ENCODE peak calls at places on chromosomes 16 and 17, in six cellular contexts. One of them, this sample, is unnamed.

GRCh38 chr16:76583466-76583865 is 306.3 kb downstream of the CNTNAP4 start:
- DNase-seq in H9: no peak
- DNase-seq in CD4-positive, CD25-positive, alpha-beta regulatory T cell: no peak
- DNase-seq in A549: no peak
- DNase-seq in CD4-positive, alpha-beta T cell: no peak
- DNase-seq in keratinocyte: no peak
- DNase-seq in this sample: peak

GRCh38 chr16:65116818-65117430 is 4.9 kb downstream of the CDH11 start:
- DNase-seq in CD4-positive, CD25-positive, alpha-beta regulatory T cell: no peak
- DNase-seq in A549: no peak
- DNase-seq in keratinocyte: no peak
- DNase-seq in H9: no peak
- DNase-seq in CD4-positive, alpha-beta T cell: no peak
- DNase-seq in this sample: no peak

GRCh38 chr17:76894842-76895241 is 26.6 kb downstream of the MGAT5B start:
- DNase-seq in CD4-positive, alpha-beta T cell: no peak
- DNase-seq in keratinocyte: no peak
- DNase-seq in CD4-positive, CD25-positive, alpha-beta regulatory T cell: no peak
- DNase-seq in H9: no peak
- DNase-seq in A549: no peak
- DNase-seq in this sample: no peak

GRCh38 chr17:75856062-75856681 is 1.0 kb upstream of the WBP2 start:
- DNase-seq in keratinocyte: no peak
- DNase-seq in CD4-positive, CD25-positive, alpha-beta regulatory T cell: no peak
- DNase-seq in A549: peak
- DNase-seq in H9: no peak
- DNase-seq in CD4-positive, alpha-beta T cell: no peak
- DNase-seq in this sample: no peak

GRCh38 chr16:70561623-70562022 is 38.0 kb downstream of the SF3B3 start:
- DNase-seq in CD4-positive, CD25-positive, alpha-beta regulatory T cell: no peak
- DNase-seq in A549: no peak
- DNase-seq in CD4-positive, alpha-beta T cell: no peak
- DNase-seq in keratinocyte: no peak
- DNase-seq in H9: no peak
- DNase-seq in this sample: no peak

GRCh38 chr17:19386974-19387920 is at the start of gene MFAP4:
- DNase-seq in CD4-positive, CD25-positive, alpha-beta regulatory T cell: no peak
- DNase-seq in CD4-positive, alpha-beta T cell: no peak
- DNase-seq in A549: no peak
- DNase-seq in keratinocyte: no peak
- DNase-seq in H9: peak
- DNase-seq in this sample: peak

GRCh38 chr17:77235370-77236080 is 94.8 kb downstream of the SEC14L1 start:
- DNase-seq in A549: no peak
- DNase-seq in keratinocyte: no peak
- DNase-seq in CD4-positive, alpha-beta T cell: no peak
- DNase-seq in H9: no peak
- DNase-seq in CD4-positive, CD25-positive, alpha-beta regulatory T cell: no peak
- DNase-seq in this sample: peak

GRCh38 chr17:20797292-20797691 is 217.8 kb downstream of the CDRT15L2 start:
- DNase-seq in CD4-positive, alpha-beta T cell: no peak
- DNase-seq in keratinocyte: no peak
- DNase-seq in H9: no peak
- DNase-seq in A549: no peak
- DNase-seq in CD4-positive, CD25-positive, alpha-beta regulatory T cell: no peak
- DNase-seq in this sample: no peak

GRCh38 chr17:6660765-6661463 is 9.4 kb downstream of the C17orf100 start:
- DNase-seq in H9: peak
- DNase-seq in CD4-positive, CD25-positive, alpha-beta regulatory T cell: no peak
- DNase-seq in CD4-positive, alpha-beta T cell: no peak
- DNase-seq in A549: no peak
- DNase-seq in keratinocyte: no peak
- DNase-seq in this sample: no peak

GRCh38 chr17:60386137-60386395 is 5.9 kb downstream of the USP32 start:
- DNase-seq in A549: no peak
- DNase-seq in CD4-positive, CD25-positive, alpha-beta regulatory T cell: no peak
- DNase-seq in CD4-positive, alpha-beta T cell: no peak
- DNase-seq in H9: no peak
- DNase-seq in keratinocyte: no peak
- DNase-seq in this sample: no peak

GRCh38 chr17:28494445-28495188 is 11.5 kb upstream of the FOXN1 start:
- DNase-seq in A549: peak
- DNase-seq in CD4-positive, CD25-positive, alpha-beta regulatory T cell: peak
- DNase-seq in CD4-positive, alpha-beta T cell: peak
- DNase-seq in keratinocyte: no peak
- DNase-seq in H9: peak
- DNase-seq in this sample: peak

GRCh38 chr16:11629071-11630030 is 38.9 kb upstream of the SNN start:
- DNase-seq in A549: no peak
- DNase-seq in CD4-positive, alpha-beta T cell: no peak
- DNase-seq in H9: no peak
- DNase-seq in keratinocyte: no peak
- DNase-seq in CD4-positive, CD25-positive, alpha-beta regulatory T cell: no peak
- DNase-seq in this sample: no peak
- H3K27ac ChIP-seq in A549: peak
- H3K27ac ChIP-seq in CD4-positive, alpha-beta T cell: no peak
- H3K27ac ChIP-seq in H9: no peak
- H3K27ac ChIP-seq in keratinocyte: peak
- H3K27ac ChIP-seq in CD4-positive, CD25-positive, alpha-beta regulatory T cell: no peak
- H3K27ac ChIP-seq in this sample: no peak

DNA sequence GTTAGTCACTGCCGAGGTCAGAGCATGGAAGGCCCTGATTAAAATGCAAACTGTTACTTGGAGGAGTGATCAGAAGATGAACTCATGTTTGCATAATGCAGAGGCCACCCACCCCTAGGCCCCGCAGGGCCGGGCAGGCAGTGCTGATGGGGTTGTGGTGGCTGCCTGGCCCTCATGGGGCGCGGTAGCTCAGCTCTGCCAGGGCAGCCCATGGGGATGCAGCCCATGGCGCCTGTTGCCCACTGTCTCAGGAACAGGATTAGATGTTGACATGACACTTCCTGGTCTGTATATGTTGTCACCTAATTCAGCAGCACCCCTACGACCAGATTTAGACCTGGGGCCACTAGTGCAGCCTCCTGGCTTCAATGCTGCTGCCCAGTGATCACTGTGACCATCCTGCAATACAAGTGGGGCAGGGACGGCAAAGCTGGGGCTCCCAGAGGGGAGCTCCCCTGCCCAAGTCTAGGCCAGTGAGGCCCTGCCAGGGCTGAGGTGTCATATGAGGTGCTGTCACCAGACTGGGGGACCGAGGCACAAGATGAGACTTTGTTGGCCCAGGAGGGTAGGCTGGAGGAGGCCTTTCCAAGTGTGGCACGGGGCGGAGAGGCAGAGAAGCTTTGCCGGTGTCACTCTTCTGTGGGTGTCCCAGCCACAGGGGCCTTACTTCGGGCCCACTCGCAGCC is 49.1 kb downstream of the RAI1 start:
- DNase-seq in A549: no peak
- DNase-seq in CD4-positive, alpha-beta T cell: no peak
- DNase-seq in CD4-positive, CD25-positive, alpha-beta regulatory T cell: no peak
- DNase-seq in H9: no peak
- DNase-seq in keratinocyte: no peak
- DNase-seq in this sample: no peak
- H3K27ac ChIP-seq in A549: no peak
- H3K27ac ChIP-seq in CD4-positive, alpha-beta T cell: no peak
- H3K27ac ChIP-seq in CD4-positive, CD25-positive, alpha-beta regulatory T cell: no peak
- H3K27ac ChIP-seq in H9: no peak
- H3K27ac ChIP-seq in keratinocyte: no peak
- H3K27ac ChIP-seq in this sample: no peak

GRCh38 chr17:57255182-57255775 is 1.0 kb upstream of the MSI2 start:
- DNase-seq in CD4-positive, CD25-positive, alpha-beta regulatory T cell: peak
- DNase-seq in CD4-positive, alpha-beta T cell: no peak
- DNase-seq in A549: no peak
- DNase-seq in H9: no peak
- DNase-seq in keratinocyte: no peak
- DNase-seq in this sample: no peak

GRCh38 chr17:57257911-57258885 is 1.9 kb downstream of the MSI2 start:
- DNase-seq in CD4-positive, alpha-beta T cell: no peak
- DNase-seq in keratinocyte: no peak
- DNase-seq in H9: no peak
- DNase-seq in CD4-positive, CD25-positive, alpha-beta regulatory T cell: no peak
- DNase-seq in A549: no peak
- DNase-seq in this sample: no peak

GRCh38 chr17:57256708-57257112 is 387 bp downstream of the MSI2 start:
- DNase-seq in CD4-positive, CD25-positive, alpha-beta regulatory T cell: peak
- DNase-seq in H9: no peak
- DNase-seq in keratinocyte: no peak
- DNase-seq in A549: no peak
- DNase-seq in CD4-positive, alpha-beta T cell: peak
- DNase-seq in this sample: peak

GRCh38 chr17:57255776-57256681 is at the start of gene MSI2:
- DNase-seq in H9: peak
- DNase-seq in CD4-positive, alpha-beta T cell: peak
- DNase-seq in A549: peak
- DNase-seq in CD4-positive, CD25-positive, alpha-beta regulatory T cell: peak
- DNase-seq in keratinocyte: peak
- DNase-seq in this sample: peak

DNA sequence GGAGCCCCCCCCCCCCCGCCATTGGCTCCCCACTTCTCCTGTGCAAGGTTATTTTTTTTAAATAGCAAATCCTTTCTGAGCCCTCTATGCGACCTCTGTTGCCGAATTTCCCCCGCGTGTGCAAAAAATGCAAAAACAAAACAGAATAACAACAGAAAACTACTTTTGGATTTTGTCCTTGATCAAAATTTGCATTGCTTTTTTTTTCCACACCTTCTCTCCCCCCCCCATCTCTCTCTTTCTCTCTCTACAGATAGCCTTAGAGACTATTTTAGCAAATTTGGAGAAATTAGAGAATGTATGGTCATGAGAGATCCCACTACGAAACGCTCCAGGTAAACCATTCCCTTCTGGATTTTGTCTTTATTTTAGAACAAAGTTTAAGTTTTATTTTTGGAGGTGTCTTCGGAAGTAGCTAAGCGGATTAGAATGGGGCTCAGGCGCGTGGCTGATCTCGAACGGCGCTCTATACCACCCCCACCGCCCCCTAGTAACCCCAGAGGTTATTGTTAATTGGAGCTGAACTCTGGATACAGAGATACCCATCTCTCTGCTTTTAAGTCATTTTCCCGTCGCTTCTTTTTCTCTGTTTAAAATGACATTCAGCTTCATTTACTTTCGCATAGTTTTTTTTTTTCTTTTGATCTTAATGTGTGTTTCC is 1.0 kb downstream of the MSI2 start:
- DNase-seq in keratinocyte: no peak
- DNase-seq in CD4-positive, CD25-positive, alpha-beta regulatory T cell: peak
- DNase-seq in A549: no peak
- DNase-seq in CD4-positive, alpha-beta T cell: peak
- DNase-seq in H9: no peak
- DNase-seq in this sample: no peak
- H3K27ac ChIP-seq in keratinocyte: peak
- H3K27ac ChIP-seq in CD4-positive, CD25-positive, alpha-beta regulatory T cell: peak
- H3K27ac ChIP-seq in A549: peak
- H3K27ac ChIP-seq in CD4-positive, alpha-beta T cell: peak
- H3K27ac ChIP-seq in H9: no peak
- H3K27ac ChIP-seq in this sample: peak

DNA sequence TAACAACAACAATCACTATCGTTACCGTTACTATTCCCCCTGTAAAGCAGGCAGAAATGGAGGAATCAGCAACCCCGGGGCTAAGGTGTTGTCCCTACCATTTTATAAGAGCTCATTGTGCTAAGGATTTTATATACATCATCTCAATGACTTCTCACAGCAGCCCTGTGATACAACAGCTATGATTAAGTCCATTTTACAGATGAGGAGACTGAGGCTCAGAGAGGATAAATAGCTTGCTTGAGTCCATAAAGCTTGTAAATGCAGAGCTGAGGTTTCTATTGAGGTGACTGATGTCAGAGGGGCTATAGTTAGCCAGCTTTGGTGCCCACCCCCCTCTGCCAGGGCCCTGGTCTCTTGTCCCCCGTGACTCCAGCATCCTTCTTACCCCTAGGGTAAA is 16.7 kb upstream of the PDK2 start:
- DNase-seq in keratinocyte: no peak
- DNase-seq in A549: no peak
- DNase-seq in H9: no peak
- DNase-seq in CD4-positive, alpha-beta T cell: no peak
- DNase-seq in CD4-positive, CD25-positive, alpha-beta regulatory T cell: no peak
- DNase-seq in this sample: no peak
- H3K27ac ChIP-seq in keratinocyte: no peak
- H3K27ac ChIP-seq in A549: no peak
- H3K27ac ChIP-seq in H9: no peak
- H3K27ac ChIP-seq in CD4-positive, alpha-beta T cell: no peak
- H3K27ac ChIP-seq in CD4-positive, CD25-positive, alpha-beta regulatory T cell: no peak
- H3K27ac ChIP-seq in this sample: no peak

GRCh38 chr16:68993885-68994284 is 111.6 kb upstream of the HAS3 start:
- DNase-seq in H9: no peak
- DNase-seq in CD4-positive, alpha-beta T cell: no peak
- DNase-seq in A549: peak
- DNase-seq in keratinocyte: peak
- DNase-seq in CD4-positive, CD25-positive, alpha-beta regulatory T cell: no peak
- DNase-seq in this sample: peak

GRCh38 chr16:68995011-68995504 is 110.4 kb upstream of the HAS3 start:
- DNase-seq in H9: peak
- DNase-seq in CD4-positive, CD25-positive, alpha-beta regulatory T cell: no peak
- DNase-seq in keratinocyte: peak
- DNase-seq in CD4-positive, alpha-beta T cell: no peak
- DNase-seq in A549: peak
- DNase-seq in this sample: peak

GRCh38 chr16:68994324-68994723 is 111.1 kb upstream of the HAS3 start:
- DNase-seq in keratinocyte: no peak
- DNase-seq in H9: no peak
- DNase-seq in CD4-positive, alpha-beta T cell: no peak
- DNase-seq in A549: no peak
- DNase-seq in CD4-positive, CD25-positive, alpha-beta regulatory T cell: no peak
- DNase-seq in this sample: no peak

GRCh38 chr16:68992521-68992920 is 112.9 kb upstream of the HAS3 start:
- DNase-seq in A549: peak
- DNase-seq in CD4-positive, alpha-beta T cell: no peak
- DNase-seq in CD4-positive, CD25-positive, alpha-beta regulatory T cell: no peak
- DNase-seq in H9: no peak
- DNase-seq in keratinocyte: no peak
- DNase-seq in this sample: no peak

GRCh38 chr16:68993421-68993820 is 112.0 kb upstream of the HAS3 start:
- DNase-seq in A549: no peak
- DNase-seq in H9: no peak
- DNase-seq in CD4-positive, CD25-positive, alpha-beta regulatory T cell: no peak
- DNase-seq in keratinocyte: no peak
- DNase-seq in CD4-positive, alpha-beta T cell: no peak
- DNase-seq in this sample: no peak
- H3K27ac ChIP-seq in A549: peak
- H3K27ac ChIP-seq in H9: no peak
- H3K27ac ChIP-seq in CD4-positive, CD25-positive, alpha-beta regulatory T cell: no peak
- H3K27ac ChIP-seq in keratinocyte: peak
- H3K27ac ChIP-seq in CD4-positive, alpha-beta T cell: no peak
- H3K27ac ChIP-seq in this sample: no peak

This sample was measured in cardiac muscle cell.